ENCODE peak calls at places on chromosomes 16 and 17, in six cellular contexts. H is dorsolateral prefrontal cortex, E is fibroblast of pulmonary artery, W is AG04450, S is mammary epithelial cell, I is spleen. Z is an unnamed sample.

GRCh38 chr16:52515068-52515671 is 31.8 kb downstream of the TOX3 start:
- DNase-seq in H (no peak), E (no peak), W (no peak), S (no peak), I (no peak), Z (no peak)

GRCh38 chr16:30786115-30786935 is 680 bp downstream of the ZNF629 start:
- DNase-seq in H (peak), E (peak), W (no peak), S (peak), I (no peak), Z (peak)

GRCh38 chr17:28291780-28292330 is 27.1 kb upstream of the TMEM97 start:
- DNase-seq in H (no peak), E (no peak), W (no peak), S (no peak), I (no peak), Z (no peak)

GRCh38 chr17:74935585-74936469 is at the start of gene OTOP3:
- DNase-seq in H (no peak), E (no peak), W (no peak), S (no peak), I (no peak), Z (no peak)

GRCh38 chr17:42361781-42362186 is 26.5 kb downstream of the STAT3 start:
- DNase-seq in H (no peak), E (no peak), W (no peak), S (no peak), I (no peak), Z (no peak)

GRCh38 chr16:79964104-79964503 is 363.6 kb upstream of the MAF start:
- DNase-seq in H (no peak), E (no peak), W (no peak), S (no peak), I (no peak), Z (no peak)

GRCh38 chr17:79793924-79794304 is 3.0 kb downstream of the CBX8 start:
- DNase-seq in H (no peak), E (peak), W (peak), S (no peak), I (no peak), Z (no peak)

GRCh38 chr17:74008196-74008595 is 195.3 kb upstream of the RPL38 start:
- DNase-seq in H (no peak), E (no peak), W (no peak), S (no peak), I (no peak), Z (no peak)

GRCh38 chr16:27237229-27238015 is 31.1 kb downstream of the NSMCE1 start:
- DNase-seq in H (peak), E (no peak), W (no peak), S (no peak), I (peak), Z (peak)

GRCh38 chr16:65781363-65781762 is 585.1 kb upstream of the CDH5 start:
- DNase-seq in H (no peak), E (no peak), W (no peak), S (no peak), I (no peak), Z (no peak)

GRCh38 chr17:65409381-65409780 is 152.1 kb downstream of the AXIN2 start:
- DNase-seq in H (no peak), E (no peak), W (no peak), S (no peak), I (no peak), Z (peak)

GRCh38 chr16:8717892-8718400 is 43.5 kb downstream of the ABAT start:
- DNase-seq in H (no peak), E (no peak), W (no peak), S (no peak), I (no peak), Z (no peak)

GRCh38 chr17:75371339-75371738 is 34.1 kb downstream of the GRB2 start:
- DNase-seq in H (no peak), E (no peak), W (no peak), S (no peak), I (no peak), Z (no peak)

GRCh38 chr17:81601525-81602120 is 35.3 kb downstream of the NPLOC4 start:
- DNase-seq in H (peak), E (peak), W (peak), S (peak), I (no peak), Z (peak)

GRCh38 chr17:51662204-51663056 is 402.1 kb downstream of the UTP18 start:
- DNase-seq in H (no peak), E (no peak), W (no peak), S (no peak), I (no peak), Z (no peak)

GRCh38 chr17:77842148-77842905 is 116.2 kb upstream of the TNRC6C start:
- DNase-seq in H (no peak), E (peak), W (no peak), S (peak), I (peak), Z (no peak)

GRCh38 chr16:67244387-67245188 is 2.7 kb downstream of the FHOD1 start:
- DNase-seq in H (no peak), E (peak), W (no peak), S (peak), I (peak), Z (peak)

GRCh38 chr17:8994319-8994718 is 27.0 kb upstream of the NTN1 start:
- DNase-seq in H (peak), E (peak), W (peak), S (peak), I (peak), Z (peak)

GRCh38 chr17:1422907-1423306 is 22.9 kb upstream of the YWHAE start:
- DNase-seq in H (no peak), E (peak), W (peak), S (peak), I (no peak), Z (peak)

GRCh38 chr16:48860341-48860740 is 250.4 kb upstream of the N4BP1 start:
- DNase-seq in H (no peak), E (no peak), W (no peak), S (peak), I (no peak), Z (peak)

GRCh38 chr17:31724619-31725018 is 134.4 kb downstream of the COPRS start:
- DNase-seq in H (no peak), E (peak), W (no peak), S (no peak), I (no peak), Z (no peak)

GRCh38 chr17:49817993-49818392 is 29.5 kb downstream of the KAT7 start:
- DNase-seq in H (no peak), E (no peak), W (no peak), S (no peak), I (no peak), Z (no peak)

GRCh38 chr16:1054660-1055556 is 17.6 kb upstream of the SSTR5 start:
- DNase-seq in H (peak), E (peak), W (peak), S (peak), I (no peak), Z (peak)

GRCh38 chr16:49890876-49891275 is 35.0 kb upstream of the ZNF423 start:
- DNase-seq in H (no peak), E (peak), W (no peak), S (no peak), I (no peak), Z (no peak)
- TF ChIP-seq CTCF in H (no peak), E (peak), W (no peak), S (no peak), I (no peak), Z (no peak)

DNA sequence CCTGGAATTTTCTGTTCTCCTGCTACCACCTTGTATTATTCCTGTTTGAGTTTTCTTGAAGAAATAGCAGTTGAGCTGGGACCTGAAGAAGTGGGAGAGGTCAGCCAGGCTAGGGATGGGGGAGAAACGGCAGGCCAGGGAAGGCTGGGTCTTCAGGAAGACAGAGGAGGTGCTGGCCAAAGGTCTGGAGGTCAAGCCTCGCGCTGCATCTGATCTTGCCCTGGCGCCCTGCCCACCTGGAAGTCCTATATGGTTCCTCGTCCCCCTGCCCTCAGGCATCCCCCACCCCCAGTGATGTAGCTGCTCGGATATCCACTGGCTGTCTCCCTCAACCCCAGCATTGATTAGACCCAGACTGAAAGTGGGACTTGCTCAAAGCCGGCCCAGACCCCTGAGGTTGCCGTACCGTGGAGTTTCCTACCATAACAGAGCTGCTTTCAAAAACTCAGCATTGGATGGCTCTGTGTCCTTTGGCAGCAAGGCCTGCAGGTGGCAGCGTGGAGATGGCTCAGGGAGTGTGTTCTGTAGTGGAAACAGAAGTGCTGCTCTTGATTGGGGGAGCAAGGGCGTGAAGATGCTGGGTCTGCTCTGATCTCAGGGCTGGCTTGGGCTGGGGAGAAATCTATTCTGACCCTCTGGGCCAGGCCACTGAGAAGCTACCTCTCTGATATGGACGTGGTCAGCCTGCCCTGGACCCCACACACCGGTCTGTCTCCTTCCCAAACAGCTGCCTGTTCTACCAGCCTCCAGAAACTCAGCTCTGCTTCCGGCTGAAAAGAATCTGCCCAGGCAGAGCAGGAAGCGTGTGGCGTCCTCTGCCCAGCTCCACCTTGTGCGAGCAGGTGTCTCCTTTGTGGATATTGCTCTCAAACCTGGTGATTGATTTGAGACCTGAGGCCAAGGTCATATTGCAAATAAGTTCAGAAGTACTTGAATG is 107.0 kb upstream of the CACNG5 start:
- DNase-seq in H (peak), E (peak), W (no peak), S (peak), I (peak), Z (peak)
- H3K4me3 ChIP-seq in H (no peak), E (no peak), W (no peak), S (no peak), I (no peak), Z (no peak)

GRCh38 chr16:85553436-85554113 is 59.5 kb upstream of the GSE1 start:
- DNase-seq in H (no peak), E (peak), W (no peak), S (peak), I (peak), Z (peak)
- TF ChIP-seq CTCF in H (no peak), E (no peak), W (peak), S (peak), I (no peak), Z (no peak)

DNA sequence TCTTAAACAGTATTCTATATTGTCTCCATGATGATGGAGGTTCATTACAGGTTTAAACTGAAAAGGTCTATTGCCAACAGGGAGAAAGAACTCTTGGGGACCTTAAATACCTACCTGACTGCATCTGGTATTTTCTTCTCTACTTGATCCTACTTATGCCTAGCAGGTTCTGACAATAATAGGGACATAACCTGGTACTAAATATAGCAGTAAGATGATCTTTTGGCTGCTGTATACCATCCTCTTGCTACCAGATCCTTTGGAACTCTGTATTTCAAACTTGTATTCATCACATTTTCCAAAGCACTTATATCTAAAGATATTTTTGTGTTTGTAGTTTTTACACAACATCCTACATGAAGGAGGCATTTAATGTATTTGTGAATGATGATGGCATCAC is 146.5 kb upstream of the CORO6 start:
- DNase-seq in H (no peak), E (no peak), W (no peak), S (no peak), I (no peak), Z (no peak)
- H3K4me3 ChIP-seq in H (no peak), E (no peak), W (no peak), S (no peak), I (no peak), Z (no peak)

DNA sequence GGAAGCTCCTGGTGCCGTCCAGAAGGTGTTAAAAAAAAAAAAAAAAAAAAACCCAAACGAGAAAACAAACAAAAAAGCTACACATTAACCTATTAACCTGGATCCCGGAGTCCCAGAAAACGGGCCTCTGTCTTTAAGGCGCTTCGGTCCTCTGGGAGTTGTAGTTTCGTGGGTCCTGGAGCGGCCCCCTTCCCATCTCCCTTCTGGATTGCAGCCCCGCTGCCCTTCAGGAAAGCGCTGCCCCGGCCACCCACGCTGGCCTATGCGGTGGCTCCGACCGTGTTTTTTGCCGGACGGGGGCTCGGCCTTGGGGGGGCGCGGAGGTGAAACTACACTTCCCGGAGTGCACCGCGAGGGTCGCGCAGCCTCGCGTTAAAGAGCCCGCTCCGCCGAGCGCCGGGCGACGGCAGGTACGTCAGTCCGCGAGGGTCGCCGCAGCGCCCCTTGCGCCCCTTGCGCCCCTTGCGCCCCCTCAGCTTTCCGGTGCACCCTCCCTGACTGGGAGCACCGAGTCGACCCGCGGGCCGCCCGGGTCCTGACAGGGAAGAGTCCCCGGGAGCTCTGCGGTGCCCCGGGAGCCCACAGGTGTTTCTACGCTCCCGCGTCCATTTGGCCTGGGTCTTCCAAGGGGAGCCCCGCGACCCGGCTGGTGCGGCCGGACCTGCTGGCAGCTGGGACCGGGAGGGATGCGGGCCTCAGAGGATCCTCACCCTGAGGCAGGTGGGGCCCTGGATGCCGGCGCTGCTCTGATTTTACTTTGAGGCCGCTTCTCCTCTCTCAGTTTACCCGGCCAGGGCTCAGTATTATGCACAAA is at the start of gene FCSK:
- DNase-seq in H (peak), E (peak), W (peak), S (peak), I (peak), Z (peak)
- TF ChIP-seq CTCF in H (no peak), E (no peak), W (no peak), S (no peak), I (peak), Z (no peak)

GRCh38 chr16:85860413-85861094 is 38.4 kb upstream of the IRF8 start:
- DNase-seq in H (no peak), E (no peak), W (no peak), S (peak), I (peak), Z (no peak)

GRCh38 chr16:85863384-85863774 is 35.6 kb upstream of the IRF8 start:
- DNase-seq in H (no peak), E (peak), W (no peak), S (peak), I (no peak), Z (peak)

GRCh38 chr16:85861095-85861825 is 37.7 kb upstream of the IRF8 start:
- DNase-seq in H (no peak), E (no peak), W (no peak), S (no peak), I (peak), Z (no peak)

GRCh38 chr16:85864965-85865364 is 34.0 kb upstream of the IRF8 start:
- DNase-seq in H (no peak), E (no peak), W (no peak), S (no peak), I (no peak), Z (no peak)

DNA sequence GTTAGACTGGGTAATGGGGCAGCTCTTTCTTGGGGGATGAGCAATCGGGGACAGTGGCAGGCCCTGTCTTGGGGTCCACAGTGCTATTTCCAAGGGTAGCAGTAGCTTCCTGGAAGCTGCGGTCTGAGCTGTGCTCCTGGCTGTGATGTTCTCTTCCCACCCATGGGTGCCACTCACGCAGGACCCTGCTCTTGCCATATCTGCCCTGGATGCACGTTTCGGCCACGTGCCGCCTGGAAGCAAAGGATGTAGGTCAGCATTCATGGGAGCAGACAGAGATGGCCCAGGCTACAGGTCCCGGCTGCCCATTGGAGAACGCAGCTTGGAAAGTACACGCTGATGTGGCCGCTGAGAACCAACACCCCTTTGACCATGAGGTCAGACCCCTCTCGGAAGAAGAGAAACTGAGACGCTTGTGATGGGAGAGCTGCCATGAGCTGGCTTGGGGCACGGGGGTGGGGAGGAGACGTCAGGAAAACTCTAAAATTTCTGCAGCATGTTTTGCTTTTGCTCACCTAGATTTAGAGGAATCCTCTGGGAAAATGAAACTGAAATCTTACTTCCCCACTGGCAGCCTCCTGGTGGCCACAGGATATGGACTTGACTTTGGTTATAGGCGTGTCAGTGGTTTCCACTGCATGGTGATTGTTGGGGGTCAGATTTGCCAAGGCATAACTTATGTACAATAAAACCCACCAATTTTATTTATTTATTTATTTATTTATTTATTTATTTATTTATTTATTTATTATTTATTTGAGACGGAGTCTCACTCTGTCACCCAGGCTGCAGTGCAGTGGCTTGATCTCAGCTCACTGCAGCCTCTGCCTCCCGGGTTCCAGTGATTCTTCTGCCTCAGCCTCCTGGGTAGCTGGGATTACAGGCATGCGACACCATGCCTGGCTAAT is 36.2 kb upstream of the IRF8 start:
- DNase-seq in H (no peak), E (no peak), W (no peak), S (no peak), I (no peak), Z (no peak)
- H3K4me3 ChIP-seq in H (no peak), E (no peak), W (no peak), S (no peak), I (no peak), Z (no peak)

GRCh38 chr16:84144301-84144858 is 597 bp downstream of the HSDL1 start:
- DNase-seq in H (peak), E (peak), W (no peak), S (peak), I (peak), Z (no peak)

GRCh38 chr16:84143081-84143480 is 1.9 kb downstream of the HSDL1 start:
- DNase-seq in H (no peak), E (no peak), W (no peak), S (no peak), I (no peak), Z (no peak)

GRCh38 chr16:84141143-84141670 is 3.8 kb downstream of the HSDL1 start:
- DNase-seq in H (no peak), E (no peak), W (no peak), S (no peak), I (no peak), Z (no peak)

GRCh38 chr16:84143784-84144199 is 1.2 kb downstream of the HSDL1 start:
- DNase-seq in H (no peak), E (peak), W (no peak), S (no peak), I (no peak), Z (no peak)

GRCh38 chr16:84144859-84145639 is at the start of the genes DNAAF1 and HSDL1:
- DNase-seq in H (peak), E (peak), W (peak), S (peak), I (peak), Z (peak)
- TF ChIP-seq CTCF in H (no peak), E (no peak), W (no peak), S (peak), I (no peak), Z (no peak)